ENCODE peak calls at places on chromosomes 4 and X, in five cellular contexts. F is GM12878, V is A549, R is K562, U is HepG2. S is an unnamed sample.

GRCh38 chrX:136211766-136212556 is 39.2 kb downstream of the MAP7D3 start:
- DNase-seq in V (no peak), R (no peak), U (no peak), F (no peak), S (no peak)

GRCh38 chr4:172619218-172619617 is 549.4 kb upstream of the GALNT7 start:
- DNase-seq in U (no peak), R (no peak), V (no peak), F (no peak), S (no peak)

GRCh38 chr4:2829321-2829932 is 14.2 kb upstream of the ADD1 start:
- DNase-seq in F (no peak), R (no peak), U (no peak), V (no peak), S (no peak)

GRCh38 chr4:110498420-110498819 is 22.5 kb downstream of the ENPEP start:
- DNase-seq in F (no peak), V (no peak), R (no peak), U (no peak), S (peak)

GRCh38 chrX:13387656-13388421 is 68.0 kb upstream of the ATXN3L start:
- DNase-seq in R (no peak), U (no peak), F (no peak), V (no peak), S (no peak)

GRCh38 chr4:108365551-108365950 is 196.8 kb upstream of the LEF1 start:
- DNase-seq in F (no peak), U (no peak), V (no peak), R (peak), S (no peak)

GRCh38 chr4:10687526-10687925 is 3.0 kb upstream of the CLNK start:
- DNase-seq in U (no peak), R (no peak), V (no peak), F (no peak), S (peak)

GRCh38 chrX:149469406-149469805 is 35.7 kb downstream of the IDS start:
- DNase-seq in R (no peak), U (no peak), V (no peak), F (no peak), S (no peak)

GRCh38 chr4:41598580-41598979 is 60.6 kb downstream of the LIMCH1 start:
- DNase-seq in F (no peak), U (no peak), V (no peak), R (no peak), S (no peak)

GRCh38 chr4:126977306-126977705 is 655.5 kb upstream of the INTU start:
- DNase-seq in U (no peak), R (peak), V (no peak), F (no peak), S (peak)

GRCh38 chr4:82951196-82951595 is 50.7 kb downstream of the THAP9 start:
- DNase-seq in R (no peak), F (no peak), U (no peak), V (no peak), S (no peak)

GRCh38 chrX:74421181-74422028 is at the start of gene SLC16A2:
- DNase-seq in U (no peak), R (no peak), F (no peak), V (peak), S (peak)

GRCh38 chr4:99506781-99507180 is 4.0 kb upstream of the C4orf17 start:
- DNase-seq in V (no peak), U (no peak), R (no peak), F (no peak), S (no peak)

GRCh38 chr4:152454398-152455011 is 81.4 kb downstream of the FBXW7 start:
- DNase-seq in F (no peak), U (peak), V (peak), R (peak), S (peak)

GRCh38 chr4:10578027-10578426 is 106.5 kb downstream of the CLNK start:
- DNase-seq in F (peak), R (no peak), V (no peak), U (no peak), S (no peak)

GRCh38 chr4:55180980-55181379 is 55.6 kb upstream of the KDR start:
- DNase-seq in U (no peak), F (no peak), V (no peak), R (no peak), S (peak)

GRCh38 chr4:138835833-138836521 is 179.6 kb upstream of the NOCT start:
- DNase-seq in V (peak), U (peak), R (peak), F (no peak), S (no peak)

GRCh38 chr4:67122029-67122428 is 423.3 kb downstream of the CENPC start:
- DNase-seq in U (peak), V (peak), F (no peak), R (peak), S (peak)

GRCh38 chrX:30935985-30936384 is 46.9 kb upstream of the TAB3 start:
- DNase-seq in F (no peak), U (peak), V (peak), R (peak), S (peak)

GRCh38 chrX:39808471-39808917 is 289.3 kb downstream of the BCOR start:
- DNase-seq in F (no peak), U (no peak), R (peak), V (no peak), S (peak)

GRCh38 chrX:40423299-40423698 is 157.5 kb upstream of the ATP6AP2 start:
- DNase-seq in V (no peak), U (no peak), R (no peak), F (no peak), S (no peak)

GRCh38 chr4:70356185-70356584 is 4.4 kb upstream of the SMR3A start:
- DNase-seq in R (no peak), F (no peak), U (no peak), V (no peak), S (no peak)

GRCh38 chrX:51148848-51149247 is 183.8 kb upstream of the NUDT10 start:
- DNase-seq in F (no peak), R (no peak), U (no peak), V (peak), S (peak)

GRCh38 chr4:6986067-6986780 is 56.9 kb upstream of the TADA2B start:
- DNase-seq in F (no peak), R (peak), V (peak), U (no peak), S (peak)

GRCh38 chr4:30720021-30720655 is at the start of gene PCDH7:
- DNase-seq in U (no peak), V (peak), R (no peak), F (no peak), S (peak)

GRCh38 chr4:25504932-25505636 is 128.0 kb downstream of the ANAPC4 start:
- DNase-seq in R (no peak), U (no peak), F (no peak), V (no peak), S (no peak)

GRCh38 chr4:118288097-118288496 is 64.7 kb downstream of the PRSS12 start:
- DNase-seq in V (no peak), U (no peak), R (no peak), F (no peak), S (no peak)

GRCh38 chr4:118290951-118291350 is 61.9 kb downstream of the PRSS12 start:
- DNase-seq in F (no peak), V (no peak), U (no peak), R (no peak), S (no peak)

GRCh38 chr4:118287691-118288090 is 65.1 kb downstream of the PRSS12 start:
- DNase-seq in F (no peak), V (no peak), U (no peak), R (no peak), S (no peak)

GRCh38 chr4:118286685-118287084 is 66.1 kb downstream of the PRSS12 start:
- DNase-seq in V (no peak), U (no peak), R (no peak), F (no peak), S (no peak)

GRCh38 chr4:118289794-118290193 is 63.0 kb downstream of the PRSS12 start:
- DNase-seq in F (no peak), U (no peak), V (no peak), R (no peak), S (no peak)
- TF ChIP-seq JUNB in F (no peak), U (no peak), V (no peak), R (no peak), S (no peak)

DNA sequence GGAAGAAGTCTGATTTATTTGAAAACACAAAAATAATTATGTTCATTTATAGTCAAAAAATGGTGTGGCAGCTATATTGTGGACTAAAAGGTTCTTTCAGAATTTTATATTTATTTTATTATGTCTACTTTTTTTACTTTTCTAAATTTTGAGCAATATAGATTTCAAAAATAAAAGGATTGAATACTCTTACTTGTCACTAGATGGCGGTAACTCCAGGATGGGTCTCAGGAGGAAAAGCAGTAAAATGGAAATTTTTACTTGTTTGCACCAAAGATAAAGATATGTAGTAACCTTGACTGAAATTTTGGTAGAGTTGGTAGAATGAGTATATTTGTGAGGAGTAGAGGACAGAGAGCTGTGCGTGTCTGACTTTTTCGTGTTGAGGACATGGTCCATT is 14.5 kb upstream of the DACH2 start:
- DNase-seq in V (peak), F (no peak), U (no peak), R (peak), S (peak)
- TF ChIP-seq JUNB in V (no peak), F (no peak), U (no peak), R (no peak), S (no peak)

GRCh38 chr4:85005865-85006377 is 39.4 kb upstream of the WDFY3 start:
- DNase-seq in R (no peak), V (no peak), U (no peak), F (no peak), S (no peak)
- TF ChIP-seq JUNB in R (no peak), V (no peak), U (no peak), F (no peak), S (no peak)

GRCh38 chrX:85052636-85053343 is 49.1 kb downstream of the APOOL start:
- DNase-seq in R (peak), U (no peak), V (peak), F (no peak), S (no peak)
- TF ChIP-seq JUNB in R (no peak), U (no peak), V (no peak), F (no peak), S (no peak)

DNA sequence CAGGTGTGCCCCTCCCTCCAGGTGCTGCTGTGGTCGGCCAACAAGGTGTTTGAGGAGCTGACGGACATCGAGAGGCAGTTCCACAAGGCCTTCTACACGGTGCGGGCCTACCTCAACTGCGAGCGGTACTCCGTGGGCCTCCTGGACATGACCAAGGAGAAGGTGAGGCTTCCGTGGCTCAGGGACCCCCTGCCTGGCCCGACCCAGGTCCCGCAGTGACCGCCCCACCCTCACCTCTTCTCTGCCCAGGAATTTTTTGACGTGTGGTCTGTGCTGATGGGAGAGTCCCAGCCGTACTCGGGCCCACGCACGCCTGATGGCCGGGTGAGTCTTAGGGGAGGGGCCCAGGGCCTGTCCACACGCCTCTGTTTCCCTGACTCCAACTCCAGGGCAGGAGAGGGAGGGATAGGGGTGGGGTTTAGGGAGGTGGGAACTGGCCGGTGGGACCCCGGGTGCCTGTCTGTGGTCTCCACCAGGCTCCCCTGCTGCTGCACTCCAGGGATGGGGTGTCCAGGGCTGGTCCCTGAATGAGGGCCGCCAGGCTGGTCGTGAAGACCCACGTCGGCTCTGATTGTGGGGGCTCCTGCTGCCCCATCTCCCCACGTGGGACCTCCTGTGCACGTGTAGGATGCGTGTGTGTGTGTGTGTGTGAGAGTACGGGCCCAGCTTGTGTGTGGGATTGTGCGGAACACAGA is 20.1 kb downstream of the ATP5ME start:
- DNase-seq in U (no peak), V (no peak), F (no peak), R (no peak), S (no peak)
- TF ChIP-seq JUNB in U (no peak), V (no peak), F (no peak), R (no peak), S (no peak)

GRCh38 chrX:133434197-133434820 is 19.0 kb upstream of the GPC4 start:
- DNase-seq in F (no peak), R (peak), V (peak), U (no peak), S (peak)
- TF ChIP-seq JUNB in F (no peak), R (no peak), V (no peak), U (no peak), S (no peak)